ENCODE peak calls at places on chromosomes 11 and 22, in nine cellular contexts. G is stimulated activated CD4-positive, alpha-beta T cell treated with anti-CD3 and anti-CD28 coated beads, Interleukin-1b, Interleukin-23, amount 100 ng/mL, for 24 hours; A is effector memory CD4-positive, alpha-beta T cell; J is midbrain; Q is germinal center; U is ELF-1; E is left lung; N is SW 1271; V is heart left ventricle. M is an unnamed sample.

GRCh38 chr11:88604255-88604654 is 266.7 kb upstream of the CTSC start:
- DNase-seq in N (no peak), E (no peak), V (no peak), A (no peak), J (no peak), G (no peak), Q (no peak), U (no peak), M (no peak)

GRCh38 chr11:79081441-79082124 is 359.2 kb downstream of the TENM4 start:
- DNase-seq in G (no peak), J (peak; percentile 52), V (no peak), A (no peak), U (no peak), Q (no peak), E (no peak), N (no peak), M (no peak)

GRCh38 chr11:70608568-70609314 is 210.4 kb downstream of the CTTN start:
- DNase-seq in E (peak; percentile 72), Q (no peak), N (no peak), G (no peak), U (peak; percentile 27), V (peak; percentile 46), J (no peak), A (no peak), M (no peak)

GRCh38 chr11:33633251-33634003 is 67.2 kb downstream of the C11orf91 start:
- DNase-seq in A (no peak), G (no peak), V (no peak), N (peak; percentile 57), U (peak; percentile 46), J (no peak), Q (no peak), E (no peak), M (no peak)

GRCh38 chr22:35482974-35483373 is 57.7 kb upstream of the RASD2 start:
- DNase-seq in E (no peak), G (no peak), N (no peak), J (no peak), V (no peak), A (no peak), U (no peak), Q (no peak), M (no peak)

GRCh38 chr11:64650923-64651523 is 60.0 kb downstream of the SLC22A12 start:
- DNase-seq in Q (peak; percentile 46), A (no peak), G (no peak), J (peak; percentile 20), N (no peak), V (no peak), U (peak; percentile 45), E (no peak), M (no peak)

GRCh38 chr11:35873721-35874120 is 70.1 kb upstream of the LDLRAD3 start:
- DNase-seq in E (no peak), G (no peak), V (no peak), U (no peak), J (no peak), N (no peak), Q (no peak), A (no peak), M (no peak)

GRCh38 chr11:82864268-82864667 is 36.0 kb downstream of the PRCP start:
- DNase-seq in Q (peak; percentile 16), U (peak; percentile 34), G (no peak), J (peak; percentile 79), A (no peak), V (no peak), N (peak; percentile 29), E (peak; percentile 60), M (peak; percentile 58)

GRCh38 chr11:131877246-131877645 is 506.8 kb downstream of the NTM start:
- DNase-seq in J (no peak), G (no peak), N (no peak), E (no peak), A (no peak), Q (no peak), V (no peak), U (no peak), M (no peak)

GRCh38 chr11:107682182-107682971 is 29.5 kb downstream of the SLN start:
- DNase-seq in J (no peak), Q (no peak), E (no peak), A (no peak), V (no peak), G (no peak), N (no peak), U (no peak), M (no peak)

GRCh38 chr22:22884010-22884887 is 3.4 kb upstream of the IGLL5 start:
- DNase-seq in A (peak; percentile 41), Q (peak; percentile 79), G (peak; percentile 54), J (peak; percentile 37), U (peak; percentile 88), N (peak; percentile 10), E (no peak), V (no peak), M (no peak)

GRCh38 chr11:4467043-4467442 is 15.4 kb upstream of the OR52K1 start:
- DNase-seq in Q (no peak), G (no peak), J (no peak), A (no peak), E (no peak), U (no peak), V (no peak), N (no peak), M (no peak)

GRCh38 chr22:33557836-33558235 is 362.4 kb downstream of the LARGE1 start:
- DNase-seq in G (no peak), N (no peak), Q (no peak), V (no peak), A (no peak), E (no peak), U (no peak), J (no peak), M (no peak)

GRCh38 chr11:65133724-65134123 is 595 bp downstream of the SYVN1 start:
- DNase-seq in E (no peak), Q (no peak), N (no peak), U (no peak), V (no peak), A (no peak), G (no peak), J (no peak), M (peak; percentile 72)

GRCh38 chr22:31083377-31083768 is 2.3 kb downstream of the SMTN start:
- DNase-seq in V (no peak), N (no peak), U (no peak), G (no peak), Q (no peak), J (no peak), A (no peak), E (no peak), M (no peak)

GRCh38 chr11:40314327-40314726 is 1145.1 kb downstream of the LRRC4C start:
- DNase-seq in V (no peak), G (no peak), A (no peak), J (no peak), N (no peak), U (no peak), E (no peak), Q (no peak), M (no peak)

GRCh38 chr11:70838198-70838597 is 414.2 kb downstream of the SHANK2 start:
- DNase-seq in E (no peak), Q (no peak), U (no peak), J (no peak), G (no peak), V (no peak), N (no peak), A (no peak), M (no peak)

GRCh38 chr11:73391665-73392064 is 15.5 kb downstream of the RELT start:
- DNase-seq in E (no peak), U (no peak), Q (no peak), A (no peak), V (no peak), J (no peak), G (no peak), N (no peak), M (no peak)

GRCh38 chr11:67366546-67366945 is 6.9 kb downstream of the CLCF1 start:
- DNase-seq in V (no peak), G (no peak), Q (no peak), A (no peak), E (no peak), U (no peak), J (no peak), N (no peak), M (no peak)

GRCh38 chr11:87019582-87020271 is 18.0 kb upstream of the TMEM135 start:
- DNase-seq in Q (no peak), N (no peak), A (no peak), U (no peak), G (no peak), E (no peak), J (no peak), V (no peak), M (no peak)

GRCh38 chr11:28017816-28018215 is 90.1 kb downstream of the KIF18A start:
- DNase-seq in J (no peak), A (no peak), Q (no peak), E (no peak), N (no peak), U (no peak), V (no peak), G (no peak), M (no peak)

GRCh38 chr22:30078320-30079311 is 1.6 kb upstream of the HORMAD2 start:
- DNase-seq in A (no peak), Q (peak; percentile 26), V (no peak), G (no peak), N (no peak), J (no peak), E (peak; percentile 76), U (no peak), M (no peak)

GRCh38 chr11:66076561-66076960 is 6.5 kb downstream of the PACS1 start:
- DNase-seq in G (no peak), N (no peak), U (no peak), V (no peak), A (no peak), J (no peak), E (no peak), Q (no peak), M (no peak)

GRCh38 chr11:64571410-64572091 is 19.5 kb upstream of the SLC22A12 start:
- DNase-seq in J (no peak), U (peak; percentile 73), N (no peak), E (no peak), A (no peak), V (no peak), Q (no peak), G (no peak), M (no peak)

GRCh38 chr11:68632802-68633201 is 51.5 kb upstream of the GAL start:
- DNase-seq in N (peak; percentile 21), U (peak; percentile 66), J (no peak), V (no peak), G (peak; percentile 13), A (no peak), E (no peak), Q (peak; percentile 19), M (peak; percentile 58)

GRCh38 chr11:58024601-58025091 is 965 bp downstream of the OR9Q1 start:
- DNase-seq in G (no peak), A (no peak), V (peak; percentile 86), U (no peak), Q (no peak), N (no peak), J (no peak), E (no peak), M (peak; percentile 89)

GRCh38 chr22:33472462-33473344 is 414.5 kb upstream of the SYN3 start:
- DNase-seq in U (no peak), Q (no peak), N (no peak), V (no peak), A (no peak), J (no peak), E (no peak), G (no peak), M (no peak)

GRCh38 chr11:13984616-13985474 is 22.3 kb downstream of the SPON1 start:
- DNase-seq in N (no peak), U (peak; percentile 11), E (no peak), G (no peak), A (no peak), V (no peak), J (no peak), Q (no peak), M (no peak)

GRCh38 chr11:129785383-129786111 is 30.1 kb upstream of the TMEM45B start:
- DNase-seq in V (no peak), G (no peak), E (no peak), Q (no peak), N (no peak), U (peak; percentile 10), J (peak; percentile 1), A (no peak), M (no peak)

GRCh38 chr11:5242933-5243844 is 6.5 kb downstream of the HBG1 start:
- DNase-seq in V (no peak), U (no peak), E (no peak), A (no peak), Q (no peak), J (no peak), N (no peak), G (no peak), M (no peak)

GRCh38 chr22:40953446-40953845 is 2.3 kb downstream of the RBX1 start:
- DNase-seq in A (no peak), Q (no peak), E (no peak), G (no peak), U (no peak), V (no peak), N (no peak), J (no peak), M (no peak)